ENCODE peak calls at places on chromosomes 1 and 21, in nine cellular contexts. J is BE2C, V is fibroblast of lung, Z is SJSA1, U is mammary epithelial cell, D is neuronal stem cell, B is aorta, N is tibial nerve, P is PC-3. O is an unnamed sample. For H3K36me3, H3K9me3 and H3K27me3, the result is how much of the 10 kb centered on the place peaks cover.

GRCh38 chr1:235018161-235018560 is 110.5 kb downstream of the TOMM20 start:
- DNase-seq in J (peak), V (peak), Z (peak), U (peak), D (no peak), B (peak), N (no peak), P (peak), O (no peak)

GRCh38 chr1:240821925-240822324 is 210.0 kb upstream of the GREM2 start:
- DNase-seq in J (no peak), V (no peak), Z (no peak), U (no peak), D (no peak), B (no peak), N (no peak), P (no peak), O (no peak)

GRCh38 chr1:34066921-34067603 is 98.0 kb downstream of the CSMD2 start:
- DNase-seq in J (no peak), V (no peak), Z (no peak), U (no peak), D (no peak), B (no peak), N (no peak), P (no peak), O (no peak)

GRCh38 chr1:157044326-157044725 is 1.2 kb downstream of the ARHGEF11 start:
- DNase-seq in J (no peak), V (no peak), Z (no peak), U (no peak), D (no peak), B (no peak), N (no peak), P (no peak), O (no peak)

GRCh38 chr1:215243275-215244054 is 160.9 kb downstream of the KCNK2 start:
- DNase-seq in J (peak), V (no peak), Z (no peak), U (no peak), D (no peak), B (no peak), N (no peak), P (no peak), O (no peak)

GRCh38 chr1:219271914-219272545 is 98.4 kb downstream of the LYPLAL1 start:
- DNase-seq in J (no peak), V (peak), Z (no peak), U (no peak), D (no peak), B (no peak), N (no peak), P (peak), O (no peak)

GRCh38 chr1:54989473-54989872 is 9.0 kb downstream of the TMEM61 start:
- DNase-seq in J (no peak), V (no peak), Z (no peak), U (no peak), D (no peak), B (no peak), N (no peak), P (no peak), O (no peak)

GRCh38 chr1:47524272-47524671 is 86.4 kb downstream of the FOXD2 start:
- DNase-seq in J (no peak), V (no peak), Z (peak), U (no peak), D (no peak), B (no peak), N (no peak), P (no peak), O (no peak)

GRCh38 chr1:5751833-5752714 is 240.2 kb downstream of the NPHP4 start:
- DNase-seq in J (no peak), V (no peak), Z (no peak), U (no peak), D (no peak), B (peak), N (peak), P (no peak), O (no peak)

GRCh38 chr1:111192643-111193519 is 7.6 kb downstream of the DENND2D start:
- DNase-seq in J (no peak), V (no peak), Z (no peak), U (peak), D (no peak), B (no peak), N (no peak), P (no peak), O (no peak)

GRCh38 chr1:6591222-6591621 is 11.4 kb downstream of the ZBTB48 start:
- DNase-seq in J (no peak), V (no peak), Z (no peak), U (no peak), D (no peak), B (peak), N (no peak), P (no peak), O (peak)

GRCh38 chr1:166164995-166165660 is 1.7 kb downstream of the FAM78B start:
- DNase-seq in J (peak), V (peak), Z (no peak), U (peak), D (peak), B (peak), N (peak), P (no peak), O (peak)

GRCh38 chr1:65650682-65651081 is 142.0 kb upstream of the PDE4B start:
- DNase-seq in J (no peak), V (no peak), Z (no peak), U (no peak), D (no peak), B (no peak), N (no peak), P (no peak), O (no peak)

GRCh38 chr1:28102169-28102568 is 13.8 kb upstream of the EYA3 start:
- DNase-seq in J (no peak), V (no peak), Z (no peak), U (no peak), D (no peak), B (no peak), N (no peak), P (no peak), O (no peak)

GRCh38 chr1:25568090-25568833 is 24.9 kb downstream of the LDLRAP1 start:
- DNase-seq in J (no peak), V (peak), Z (no peak), U (peak), D (no peak), B (no peak), N (peak), P (peak), O (peak)

GRCh38 chr1:119141020-119141424 is 569 bp upstream of the WARS2 start:
- DNase-seq in J (peak), V (peak), Z (no peak), U (no peak), D (peak), B (peak), N (peak), P (peak), O (no peak)

GRCh38 chr1:35573198-35573775 is at the start of gene TFAP2E:
- DNase-seq in J (peak), V (peak), Z (no peak), U (peak), D (no peak), B (peak), N (no peak), P (peak), O (peak)

GRCh38 chr21:24955275-24955961 is 651.9 kb downstream of the MRPL39 start:
- DNase-seq in J (no peak), V (no peak), Z (no peak), U (no peak), D (no peak), B (no peak), N (no peak), P (no peak), O (no peak)

GRCh38 chr1:154996966-154997701 is 3.7 kb downstream of the LENEP start:
- DNase-seq in J (no peak), V (no peak), Z (no peak), U (no peak), D (no peak), B (peak), N (no peak), P (no peak), O (peak)

GRCh38 chr1:209356909-209357498 is 226.5 kb upstream of the CAMK1G start:
- DNase-seq in J (no peak), V (no peak), Z (no peak), U (no peak), D (no peak), B (no peak), N (no peak), P (peak), O (no peak)

GRCh38 chr1:157099633-157100009 is at the start of gene ETV3L:
- DNase-seq in J (no peak), V (no peak), Z (no peak), U (no peak), D (no peak), B (peak), N (no peak), P (no peak), O (no peak)

GRCh38 chr1:220689696-220690095 is 467 bp upstream of the C1orf115 start:
- DNase-seq in J (no peak), V (no peak), Z (no peak), U (no peak), D (no peak), B (no peak), N (no peak), P (no peak), O (no peak)

GRCh38 chr1:34865981-34866761 is 6.6 kb upstream of the SMIM12 start:
- DNase-seq in J (peak), V (peak), Z (peak), U (peak), D (peak), B (peak), N (peak), P (peak), O (peak)

GRCh38 chr1:63524166-63524565 is 841 bp downstream of the EFCAB7 start:
- DNase-seq in J (no peak), V (peak), Z (no peak), U (no peak), D (no peak), B (no peak), N (no peak), P (no peak), O (no peak)

GRCh38 chr1:193421487-193421886 is 235.1 kb upstream of the B3GALT2 start:
- DNase-seq in J (no peak), V (no peak), Z (no peak), U (no peak), D (no peak), B (no peak), N (no peak), P (no peak), O (no peak)

GRCh38 chr1:78408192-78408591 is 82.6 kb upstream of the PTGFR start:
- DNase-seq in J (no peak), V (no peak), Z (no peak), U (no peak), D (no peak), B (no peak), N (no peak), P (no peak), O (no peak)

GRCh38 chr1:42380617-42381423 is at the start of gene RIMKLA:
- DNase-seq in J (peak), V (peak), Z (no peak), U (no peak), D (peak), B (peak), N (no peak), P (peak), O (peak)

GRCh38 chr1:89587728-89588127 is 45.2 kb upstream of the LRRC8C start:
- DNase-seq in J (no peak), V (peak), Z (no peak), U (no peak), D (no peak), B (no peak), N (no peak), P (no peak), O (no peak)

GRCh38 chr1:89589515-89589914 is 43.4 kb upstream of the LRRC8C start:
- DNase-seq in J (no peak), V (no peak), Z (no peak), U (no peak), D (no peak), B (no peak), N (no peak), P (no peak), O (no peak)

GRCh38 chr1:89590341-89591080 is 42.4 kb upstream of the LRRC8C start:
- DNase-seq in J (no peak), V (no peak), Z (no peak), U (no peak), D (no peak), B (no peak), N (no peak), P (no peak), O (no peak)

GRCh38 chr1:89594096-89594740 is 38.7 kb upstream of the LRRC8C start:
- DNase-seq in J (no peak), V (peak), Z (no peak), U (peak), D (no peak), B (no peak), N (no peak), P (no peak), O (no peak)

DNA sequence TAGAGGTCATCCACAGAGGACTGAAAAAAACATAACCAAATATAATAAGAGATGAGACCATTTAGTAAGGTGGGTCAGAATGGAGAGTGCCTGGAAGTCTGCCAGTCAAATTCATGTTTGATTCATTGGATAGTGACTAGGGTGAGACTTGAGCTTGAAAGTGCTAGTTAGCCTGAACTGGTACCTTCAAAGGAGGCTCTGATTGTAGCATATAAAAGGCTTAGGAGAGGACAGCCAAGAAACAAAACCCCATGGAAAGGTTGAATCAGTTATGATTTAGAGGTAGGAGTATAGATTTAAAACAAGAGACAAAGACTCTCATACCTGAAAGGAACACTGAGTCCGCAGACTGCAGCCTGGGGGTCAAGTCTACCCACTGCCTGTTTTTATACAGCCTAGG is 44.4 kb upstream of the LRRC8C start:
- DNase-seq in J (no peak), V (no peak), Z (no peak), U (no peak), D (no peak), B (no peak), N (no peak), P (no peak), O (no peak)
- H3K36me3 ChIP-seq in J (under half), V (under half), Z (under half), U (under half), D (under half), B (under half), N (under half), P (under half), O (under half)

GRCh38 chr1:205432116-205432515 is 10.3 kb upstream of the LEMD1 start:
- DNase-seq in J (no peak), V (no peak), Z (no peak), U (no peak), D (no peak), B (no peak), N (no peak), P (no peak), O (no peak)
- H3K9me3 ChIP-seq in J (under half), V (under half), Z (under half), U (under half), D (under half), B (under half), N (under half), P (under half), O (under half)

GRCh38 chr1:202186327-202186726 is 7.3 kb upstream of the LGR6 start:
- DNase-seq in J (no peak), V (no peak), Z (no peak), U (no peak), D (no peak), B (no peak), N (no peak), P (no peak), O (no peak)
- H3K27me3 ChIP-seq in J (under half), V (under half), Z (under half), U (under half), D (under half), B (under half), N (under half), P (under half), O (under half)

GRCh38 chr1:8937701-8938100 is 8.0 kb upstream of the CA6 start:
- DNase-seq in J (no peak), V (no peak), Z (no peak), U (peak), D (no peak), B (no peak), N (no peak), P (no peak), O (no peak)
- H3K36me3 ChIP-seq in J (under half), V (under half), Z (under half), U (under half), D (under half), B (under half), N (under half), P (under half), O (under half)

DNA sequence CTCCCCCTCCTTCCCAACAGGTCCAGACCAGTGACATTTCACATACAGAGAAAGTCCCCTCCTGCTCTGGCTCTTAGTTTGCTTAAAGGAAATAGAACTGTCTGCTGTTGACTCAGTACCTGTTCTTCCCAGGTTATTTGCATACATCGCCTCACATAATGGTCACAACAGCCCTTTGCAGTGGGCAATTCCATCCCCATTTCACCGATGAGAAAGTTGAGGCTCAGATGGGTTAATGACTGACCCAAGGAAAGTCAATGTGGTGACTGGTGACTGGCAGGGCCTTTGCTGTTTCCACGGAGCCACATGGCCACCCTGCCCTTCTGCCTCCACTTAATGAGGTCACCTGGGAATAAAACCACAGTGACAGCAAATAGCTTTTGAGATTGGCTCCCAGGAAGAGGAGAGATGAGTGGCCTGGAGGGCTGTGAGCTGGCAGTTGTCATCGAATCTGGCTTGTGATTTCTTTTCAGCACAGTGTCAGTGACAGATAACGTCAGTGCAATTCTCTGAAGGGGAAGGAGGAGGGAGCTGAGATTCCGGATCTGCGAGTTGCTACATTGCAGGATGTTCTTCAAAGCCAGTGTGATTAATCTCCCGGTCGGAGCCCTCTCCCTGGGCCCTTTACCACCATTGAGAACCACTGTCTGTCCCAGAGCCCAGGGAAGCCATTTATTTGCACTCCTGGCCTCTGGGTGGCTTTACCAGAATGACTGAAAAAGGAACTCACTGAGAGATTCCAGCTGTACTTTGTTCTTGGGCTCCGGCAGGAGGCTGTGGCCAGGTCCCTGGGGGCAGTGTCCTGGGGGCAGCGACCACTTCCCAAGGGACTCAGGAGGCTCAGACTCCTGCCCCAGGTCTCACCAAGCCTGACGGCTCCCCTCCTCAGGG is 117.1 kb downstream of the CNIH3 start:
- DNase-seq in J (peak), V (peak), Z (peak), U (peak), D (no peak), B (no peak), N (no peak), P (peak), O (no peak)
- H3K9me3 ChIP-seq in J (under half), V (under half), Z (under half), U (under half), D (under half), B (under half), N (under half), P (under half), O (under half)

GRCh38 chr1:231093158-231093922 is 53.3 kb upstream of the FAM89A start:
- DNase-seq in J (no peak), V (peak), Z (no peak), U (no peak), D (peak), B (no peak), N (no peak), P (no peak), O (no peak)
- H3K27me3 ChIP-seq in J (under half), V (under half), Z (under half), U (under half), D (under half), B (under half), N (under half), P (half or more), O (under half)

GRCh38 chr1:40276122-40276521 is 18.1 kb downstream of the ZMPSTE24 start:
- DNase-seq in J (no peak), V (no peak), Z (no peak), U (no peak), D (no peak), B (no peak), N (no peak), P (no peak), O (no peak)
- H3K36me3 ChIP-seq in J (under half), V (under half), Z (half or more), U (under half), D (half or more), B (under half), N (under half), P (under half), O (under half)

O was measured in psoas muscle.